ENCODE peak calls at places on chromosomes 7 and 10, in six cellular contexts. D is HCT116, U is K562, W is HepG2, X is H1, N is GM12878. E is an unnamed sample.
A peak's percentile ranks its signal among the peaks of the same experiment; 100 is the strongest.

GRCh38 chr10:113492181-113492580 is 60.7 kb upstream of the HABP2 start:
- DNase-seq in D (no peak), U (no peak), W (no peak), X (no peak), N (no peak), E (no peak)

GRCh38 chr10:113713297-113713982 is 33.7 kb downstream of the CASP7 start:
- DNase-seq in D (no peak), U (no peak), W (no peak), X (no peak), N (no peak), E (no peak)

GRCh38 chr7:139035588-139036353 is at the start of gene ZC3HAV1L:
- DNase-seq in D (peak; percentile 27), U (no peak), W (peak; percentile 31), X (peak; percentile 80), N (no peak), E (no peak)

GRCh38 chr10:48464871-48465736 is 139.8 kb downstream of the ARHGAP22 start:
- DNase-seq in D (no peak), U (no peak), W (no peak), X (peak; percentile 51), N (no peak), E (no peak)

GRCh38 chr10:116748041-116748440 is 5.7 kb upstream of the HSPA12A start:
- DNase-seq in D (peak; percentile 13), U (no peak), W (peak; percentile 61), X (no peak), N (no peak), E (no peak)

GRCh38 chr10:69439350-69439739 is 11.9 kb upstream of the TSPAN15 start:
- DNase-seq in D (no peak), U (no peak), W (no peak), X (no peak), N (no peak), E (no peak)

GRCh38 chr7:157177333-157177993 is 38.7 kb downstream of the UBE3C start:
- DNase-seq in D (no peak), U (no peak), W (no peak), X (no peak), N (no peak), E (no peak)

GRCh38 chr10:115975506-115975905 is 297.5 kb downstream of the GFRA1 start:
- DNase-seq in D (no peak), U (no peak), W (no peak), X (no peak), N (no peak), E (peak; percentile 18)

GRCh38 chr10:22433875-22434274 is 88.6 kb downstream of the SPAG6 start:
- DNase-seq in D (peak; percentile 31), U (no peak), W (no peak), X (no peak), N (no peak), E (no peak)

GRCh38 chr10:113666682-113667252 is 2.9 kb upstream of the NRAP start:
- DNase-seq in D (no peak), U (no peak), W (no peak), X (no peak), N (no peak), E (no peak)

GRCh38 chr7:39700165-39700564 is 76.8 kb downstream of the RALA start:
- DNase-seq in D (no peak), U (no peak), W (no peak), X (no peak), N (no peak), E (no peak)

DNA sequence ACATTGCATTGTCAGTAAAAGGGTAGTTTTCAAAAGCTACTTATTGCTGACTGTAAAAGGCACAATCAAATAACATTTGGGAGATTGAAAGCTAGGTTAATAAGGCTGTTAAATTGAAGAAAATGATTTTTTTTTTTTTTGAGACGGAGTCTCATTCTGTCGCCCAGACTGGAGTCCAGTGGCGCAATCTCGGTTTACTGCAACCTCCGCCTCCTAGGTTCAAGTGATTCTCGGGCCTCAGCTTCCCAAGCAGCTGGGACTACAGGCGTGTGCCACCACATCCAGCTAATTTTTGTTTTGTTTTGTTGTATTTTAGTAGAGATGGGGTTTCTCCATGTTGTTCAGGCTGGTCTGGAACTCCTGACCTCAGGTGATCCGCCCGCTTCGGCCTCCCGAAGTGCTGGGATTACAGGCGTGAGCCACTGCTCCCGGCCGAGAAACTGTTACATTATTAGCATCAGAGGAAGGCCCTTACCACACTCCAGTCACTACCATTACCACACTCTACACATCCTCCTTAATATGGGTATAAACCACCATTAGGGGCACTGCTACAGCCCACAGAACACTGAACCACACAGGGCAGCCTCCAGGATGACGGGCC is 1.0 kb downstream of the CYP51A1 start:
- DNase-seq in D (no peak), U (no peak), W (no peak), X (no peak), N (no peak), E (no peak)
- TF ChIP-seq ZNF274 in D (no peak), U (no peak), W (no peak), X (no peak), N (no peak), E (no peak)

GRCh38 chr7:46859963-46860475 is 721.9 kb downstream of the TNS3 start:
- DNase-seq in D (no peak), U (no peak), W (no peak), X (no peak), N (no peak), E (no peak)
- H3K4me1 ChIP-seq in D (no peaks in the 10 kb centered on the region), U (no peaks in the 10 kb centered on the region), W (no peaks in the 10 kb centered on the region), X (no peaks in the 10 kb centered on the region), N (no peaks in the 10 kb centered on the region), E (no peaks in the 10 kb centered on the region)

DNA sequence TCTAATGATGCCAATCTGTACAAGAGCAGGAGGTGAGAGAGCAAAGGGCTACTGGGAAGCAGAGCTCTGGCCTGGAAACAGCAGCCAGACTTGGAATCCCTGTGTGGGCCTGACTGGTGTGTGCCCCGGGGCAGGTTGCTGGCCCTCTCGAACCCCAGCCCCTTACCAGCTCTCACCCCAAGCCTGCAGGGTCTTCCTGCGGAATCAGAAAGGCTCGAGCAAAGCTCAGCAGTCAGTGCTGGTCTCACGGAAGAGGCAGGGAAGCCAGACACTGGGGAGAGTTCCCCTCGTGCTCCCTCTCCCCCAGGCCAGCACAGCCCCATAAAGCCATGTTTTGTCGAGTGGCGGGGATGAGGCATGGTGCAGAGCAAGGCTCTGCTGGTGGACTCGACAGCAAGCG is 50.1 kb downstream of the POLR3A start:
- DNase-seq in D (no peak), U (no peak), W (no peak), X (no peak), N (no peak), E (no peak)
- TF ChIP-seq ZNF274 in D (no peak), U (no peak), W (no peak), X (no peak), N (no peak), E (no peak)

GRCh38 chr7:142438923-142439515 is 181.2 kb upstream of the PRSS58 start:
- DNase-seq in D (no peak), U (no peak), W (no peak), X (no peak), N (no peak), E (no peak)
- H3K4me1 ChIP-seq in D (peaks cover 41% of the 10 kb centered on the region), U (no peaks in the 10 kb centered on the region), W (no peaks in the 10 kb centered on the region), X (no peaks in the 10 kb centered on the region), N (peaks cover 5% of the 10 kb centered on the region), E (no peaks in the 10 kb centered on the region)

DNA sequence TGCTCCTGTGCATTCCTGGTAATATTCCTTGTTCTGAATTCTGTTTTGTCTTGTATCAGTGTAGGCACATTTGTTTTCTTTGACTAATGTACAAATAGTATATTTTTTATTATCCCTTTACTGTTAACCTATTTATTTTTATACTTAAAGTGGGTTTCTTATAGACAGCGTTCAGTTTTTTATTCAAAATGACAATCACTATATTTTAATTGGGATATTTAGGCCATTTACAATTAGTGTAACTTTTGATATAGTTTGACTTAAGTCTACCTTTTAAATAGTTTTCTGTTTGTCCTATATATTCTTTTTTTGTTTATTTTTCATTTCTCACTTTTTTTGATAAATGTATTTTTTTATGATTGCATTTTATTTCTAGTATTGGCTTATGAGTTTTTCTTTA is 219.8 kb downstream of the DNAJB9 start:
- DNase-seq in D (no peak), U (no peak), W (no peak), X (no peak), N (no peak), E (no peak)
- TF ChIP-seq ZNF274 in D (no peak), U (no peak), W (no peak), X (no peak), N (no peak), E (no peak)

GRCh38 chr10:80412521-80412920 is 4.2 kb downstream of the PRXL2A start:
- DNase-seq in D (no peak), U (no peak), W (no peak), X (no peak), N (no peak), E (no peak)

GRCh38 chr10:80414126-80414898 is 6.0 kb downstream of the PRXL2A start:
- DNase-seq in D (no peak), U (peak; percentile 66), W (peak; percentile 73), X (no peak), N (no peak), E (no peak)

GRCh38 chr10:80416401-80417098 is 8.2 kb downstream of the PRXL2A start:
- DNase-seq in D (no peak), U (no peak), W (no peak), X (no peak), N (no peak), E (no peak)

GRCh38 chr10:80413152-80413996 is 5.0 kb downstream of the PRXL2A start:
- DNase-seq in D (no peak), U (no peak), W (no peak), X (no peak), N (no peak), E (no peak)

GRCh38 chr10:80415734-80416281 is 7.5 kb downstream of the PRXL2A start:
- DNase-seq in D (no peak), U (no peak), W (peak; percentile 80), X (no peak), N (no peak), E (no peak)
- H3K4me1 ChIP-seq in D (no peaks in the 10 kb centered on the region), U (peaks cover 10% of the 10 kb centered on the region), W (peaks cover 62% of the 10 kb centered on the region), X (peaks cover 22% of the 10 kb centered on the region), N (no peaks in the 10 kb centered on the region), E (peaks cover 19% of the 10 kb centered on the region)

DNA sequence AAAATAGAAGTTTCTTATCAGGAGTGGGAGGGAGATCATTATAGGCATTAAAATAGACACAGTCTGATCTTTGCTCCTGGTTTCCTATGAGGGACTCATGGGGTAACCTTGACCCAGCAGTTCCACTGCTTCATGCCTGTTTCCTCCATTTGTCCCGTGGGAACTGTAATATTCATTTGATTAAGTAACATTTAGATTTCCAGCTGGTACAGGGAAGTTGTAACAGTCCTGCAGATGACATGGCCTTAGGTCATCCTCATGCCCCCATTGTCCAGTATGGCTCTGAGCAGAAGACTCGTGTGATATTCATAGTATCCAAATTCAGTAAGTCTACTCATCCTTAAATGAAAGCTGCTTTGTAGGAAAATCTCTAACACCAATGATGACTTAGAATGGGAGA is 122.2 kb upstream of the KIAA1217 start:
- DNase-seq in D (no peak), U (no peak), W (no peak), X (no peak), N (no peak), E (no peak)
- TF ChIP-seq ZNF274 in D (no peak), U (no peak), W (no peak), X (no peak), N (no peak), E (no peak)